ENCODE peak calls at places on chromosomes 1 and 21, in eight cellular contexts. C, M, R, D, E, Q, V and L are unnamed samples.

GRCh38 chr1:156926175-156926574 is 5.7 kb downstream of the LRRC71 start:
- DNase-seq in C (peak; percentile 87), M (no peak), R (no peak), D (peak; percentile 45), E (peak; percentile 55), Q (no peak), V (peak; percentile 72), L (no peak)

GRCh38 chr1:61079898-61080336 is 2.4 kb upstream of the NFIA start:
- DNase-seq in C (peak; percentile 79), M (peak; percentile 73), R (peak; percentile 90), D (peak; percentile 89), E (peak; percentile 98), Q (no peak), V (peak; percentile 86), L (peak; percentile 77)

GRCh38 chr1:50873458-50874187 is 86.4 kb downstream of the FAF1 start:
- DNase-seq in C (peak; percentile 56), M (peak; percentile 14), R (no peak), D (peak; percentile 73), E (peak; percentile 74), Q (peak; percentile 51), V (peak; percentile 81), L (peak; percentile 72)

GRCh38 chr1:37265786-37266667 is 208.4 kb upstream of the ZC3H12A start:
- DNase-seq in C (no peak), M (no peak), R (no peak), D (no peak), E (no peak), Q (no peak), V (no peak), L (no peak)

GRCh38 chr1:7744882-7745281 is 26.2 kb upstream of the VAMP3 start:
- DNase-seq in C (no peak), M (no peak), R (no peak), D (no peak), E (no peak), Q (no peak), V (no peak), L (no peak)

GRCh38 chr1:234861024-234861620 is 251.1 kb upstream of the IRF2BP2 start:
- DNase-seq in C (no peak), M (no peak), R (no peak), D (no peak), E (no peak), Q (no peak), V (no peak), L (no peak)

GRCh38 chr1:245378352-245379144 is 223.8 kb downstream of the KIF26B start:
- DNase-seq in C (no peak), M (no peak), R (no peak), D (no peak), E (no peak), Q (no peak), V (no peak), L (no peak)

GRCh38 chr1:81834921-81835698 is 34.4 kb downstream of the ADGRL2 start:
- DNase-seq in C (no peak), M (no peak), R (no peak), D (no peak), E (peak; percentile 87), Q (no peak), V (peak; percentile 49), L (no peak)

GRCh38 chr1:208233546-208233945 is 10.6 kb downstream of the PLXNA2 start:
- DNase-seq in C (peak; percentile 80), M (no peak), R (peak; percentile 40), D (no peak), E (no peak), Q (no peak), V (peak; percentile 47), L (peak; percentile 68)

GRCh38 chr1:18554597-18554996 is 73.9 kb downstream of the KLHDC7A start:
- DNase-seq in C (no peak), M (no peak), R (no peak), D (no peak), E (no peak), Q (no peak), V (no peak), L (peak; percentile 20)

GRCh38 chr1:18557621-18558465 is 72.8 kb upstream of the PAX7 start:
- DNase-seq in C (peak; percentile 39), M (no peak), R (no peak), D (no peak), E (peak; percentile 12), Q (no peak), V (peak; percentile 3), L (peak; percentile 52)

GRCh38 chr1:18555036-18555435 is 74.3 kb downstream of the KLHDC7A start:
- DNase-seq in C (no peak), M (no peak), R (no peak), D (no peak), E (no peak), Q (no peak), V (no peak), L (no peak)

GRCh38 chr1:18554101-18554500 is 73.4 kb downstream of the KLHDC7A start:
- DNase-seq in C (no peak), M (no peak), R (no peak), D (no peak), E (no peak), Q (no peak), V (no peak), L (no peak)

GRCh38 chr1:18556364-18556763 is 74.3 kb upstream of the PAX7 start:
- DNase-seq in C (no peak), M (no peak), R (no peak), D (peak; percentile 10), E (peak; percentile 37), Q (no peak), V (peak; percentile 57), L (no peak)
- TF ChIP-seq CTCF in C (no peak), M (no peak), R (no peak), D (peak; percentile 34), E (peak; percentile 52), Q (peak; percentile 61), V (peak; percentile 67), L (no peak)

DNA sequence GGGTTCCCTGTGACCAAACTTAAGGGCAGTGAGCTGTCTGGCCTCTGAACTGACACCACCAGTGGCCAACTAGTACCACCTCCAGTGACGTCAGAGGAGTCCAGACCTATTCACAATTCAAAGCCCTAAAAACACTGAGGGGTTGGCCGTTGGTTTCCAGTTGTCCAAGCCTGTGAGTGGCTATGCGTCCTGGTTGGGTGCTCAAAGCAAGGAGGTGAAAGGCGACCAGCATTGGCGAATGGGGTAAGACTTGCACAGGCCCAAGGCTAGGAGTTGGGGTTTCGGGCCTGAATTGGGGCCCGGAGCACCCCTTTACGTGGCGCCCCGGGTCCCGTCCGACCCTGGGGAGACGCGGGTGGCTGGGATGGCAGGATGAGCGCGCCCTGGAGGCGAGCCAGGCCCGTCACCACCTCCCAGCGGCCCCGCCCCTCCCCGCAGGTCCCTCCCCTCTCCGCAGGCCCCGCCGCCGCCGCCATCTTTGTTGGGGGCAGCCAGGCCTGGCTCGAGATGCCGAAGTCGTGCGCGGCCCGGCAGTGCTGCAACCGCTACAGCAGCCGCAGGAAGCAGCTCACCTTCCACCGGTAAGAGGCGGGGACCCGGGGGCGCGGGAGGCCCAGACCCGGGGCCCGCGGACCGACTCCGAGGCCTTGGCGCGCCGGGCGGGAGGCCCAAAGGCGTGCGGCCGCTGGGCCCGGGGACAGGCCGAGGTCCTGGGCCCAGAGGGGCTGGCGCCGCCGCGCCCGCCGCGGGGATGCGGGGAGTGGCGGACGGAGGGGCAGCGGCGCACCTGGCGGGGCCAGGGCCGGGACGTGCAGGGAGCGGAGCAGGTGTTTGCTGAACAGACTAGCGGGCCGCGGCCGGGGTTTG is at the start of gene THAP3:
- DNase-seq in C (peak; percentile 92), M (peak; percentile 77), R (peak; percentile 91), D (peak; percentile 92), E (peak; percentile 95), Q (peak; percentile 87), V (peak; percentile 92), L (peak; percentile 95)
- TF ChIP-seq CTCF in C (no peak), M (no peak), R (no peak), D (no peak), E (no peak), Q (peak; percentile 39), V (no peak), L (no peak)

GRCh38 chr1:20233394-20233793 is 47.1 kb upstream of the PLA2G2C start:
- DNase-seq in C (no peak), M (no peak), R (no peak), D (peak; percentile 21), E (peak; percentile 28), Q (no peak), V (peak; percentile 43), L (no peak)
- TF ChIP-seq CTCF in C (no peak), M (peak; percentile 19), R (peak; percentile 16), D (peak; percentile 40), E (peak; percentile 43), Q (peak; percentile 25), V (peak; percentile 47), L (no peak)

GRCh38 chr21:35408401-35408800 is 359.3 kb upstream of the RUNX1 start:
- DNase-seq in C (no peak), M (no peak), R (no peak), D (peak; percentile 26), E (no peak), Q (no peak), V (no peak), L (no peak)
- TF ChIP-seq CTCF in C (no peak), M (no peak), R (no peak), D (no peak), E (no peak), Q (no peak), V (no peak), L (no peak)

GRCh38 chr21:29316029-29316742 is 17.5 kb downstream of the BACH1 start:
- DNase-seq in C (no peak), M (no peak), R (no peak), D (no peak), E (no peak), Q (no peak), V (no peak), L (no peak)

GRCh38 chr21:29315155-29315749 is 16.5 kb downstream of the BACH1 start:
- DNase-seq in C (no peak), M (no peak), R (no peak), D (no peak), E (no peak), Q (no peak), V (no peak), L (no peak)

GRCh38 chr21:29311802-29312201 is 13.1 kb downstream of the BACH1 start:
- DNase-seq in C (no peak), M (no peak), R (no peak), D (no peak), E (no peak), Q (no peak), V (no peak), L (no peak)

GRCh38 chr21:29316806-29317205 is 18.1 kb downstream of the BACH1 start:
- DNase-seq in C (no peak), M (no peak), R (no peak), D (no peak), E (no peak), Q (no peak), V (no peak), L (no peak)

GRCh38 chr21:29313662-29314408 is 15.1 kb downstream of the BACH1 start:
- DNase-seq in C (no peak), M (no peak), R (no peak), D (no peak), E (no peak), Q (no peak), V (no peak), L (no peak)
- TF ChIP-seq CTCF in C (no peak), M (no peak), R (no peak), D (no peak), E (no peak), Q (no peak), V (no peak), L (no peak)